ENCODE peak calls at places on chromosomes 13 and 19, in nine cellular contexts. One of them, this sample, is unnamed.
A peak's percentile ranks its signal among the peaks of the same experiment; 100 is the strongest.

GRCh38 chr19:17184381-17184841 is 30.7 kb upstream of the USE1 start:
- DNase-seq in MCF 10A: no peak
- DNase-seq in endothelial cell: no peak
- DNase-seq in NCI-H460: no peak
- DNase-seq in left ventricle myocardium inferior: no peak
- DNase-seq in HEK293T: no peak
- DNase-seq in dorsolateral prefrontal cortex: no peak
- DNase-seq in naive thymus-derived CD4-positive, alpha-beta T cell: no peak
- DNase-seq in progenitor cell of endocrine pancreas: no peak
- DNase-seq in this sample: no peak

GRCh38 chr19:13953021-13953531 is 767 bp downstream of the DCAF15 start:
- DNase-seq in naive thymus-derived CD4-positive, alpha-beta T cell: no peak
- DNase-seq in NCI-H460: no peak
- DNase-seq in HEK293T: no peak
- DNase-seq in left ventricle myocardium inferior: no peak
- DNase-seq in dorsolateral prefrontal cortex: no peak
- DNase-seq in MCF 10A: peak; percentile 71
- DNase-seq in endothelial cell: no peak
- DNase-seq in progenitor cell of endocrine pancreas: no peak
- DNase-seq in this sample: peak; percentile 58

GRCh38 chr19:58538257-58539168 is 5.4 kb upstream of the TRIM28 start:
- DNase-seq in progenitor cell of endocrine pancreas: peak; percentile 73
- DNase-seq in MCF 10A: no peak
- DNase-seq in endothelial cell: peak; percentile 78
- DNase-seq in naive thymus-derived CD4-positive, alpha-beta T cell: no peak
- DNase-seq in left ventricle myocardium inferior: peak; percentile 33
- DNase-seq in HEK293T: no peak
- DNase-seq in dorsolateral prefrontal cortex: no peak
- DNase-seq in NCI-H460: no peak
- DNase-seq in this sample: no peak

GRCh38 chr13:96781141-96781540 is 213.1 kb downstream of the OXGR1 start:
- DNase-seq in NCI-H460: no peak
- DNase-seq in progenitor cell of endocrine pancreas: no peak
- DNase-seq in naive thymus-derived CD4-positive, alpha-beta T cell: no peak
- DNase-seq in HEK293T: no peak
- DNase-seq in MCF 10A: peak; percentile 47
- DNase-seq in left ventricle myocardium inferior: peak; percentile 17
- DNase-seq in dorsolateral prefrontal cortex: peak; percentile 28
- DNase-seq in endothelial cell: no peak
- DNase-seq in this sample: no peak

GRCh38 chr19:20999731-21000352 is 20.6 kb upstream of the ZNF430 start:
- DNase-seq in progenitor cell of endocrine pancreas: peak; percentile 78
- DNase-seq in MCF 10A: no peak
- DNase-seq in HEK293T: no peak
- DNase-seq in NCI-H460: no peak
- DNase-seq in naive thymus-derived CD4-positive, alpha-beta T cell: peak; percentile 77
- DNase-seq in left ventricle myocardium inferior: peak; percentile 85
- DNase-seq in dorsolateral prefrontal cortex: peak; percentile 77
- DNase-seq in endothelial cell: peak; percentile 81
- DNase-seq in this sample: peak; percentile 84

GRCh38 chr19:46533085-46534081 is 37.7 kb upstream of the PNMA8B start:
- DNase-seq in progenitor cell of endocrine pancreas: no peak
- DNase-seq in endothelial cell: no peak
- DNase-seq in left ventricle myocardium inferior: no peak
- DNase-seq in NCI-H460: no peak
- DNase-seq in naive thymus-derived CD4-positive, alpha-beta T cell: no peak
- DNase-seq in HEK293T: no peak
- DNase-seq in dorsolateral prefrontal cortex: no peak
- DNase-seq in MCF 10A: no peak
- DNase-seq in this sample: no peak

GRCh38 chr13:79589605-79590511 is 108.9 kb downstream of the NDFIP2 start:
- DNase-seq in endothelial cell: no peak
- DNase-seq in MCF 10A: peak; percentile 74
- DNase-seq in dorsolateral prefrontal cortex: no peak
- DNase-seq in NCI-H460: no peak
- DNase-seq in left ventricle myocardium inferior: no peak
- DNase-seq in naive thymus-derived CD4-positive, alpha-beta T cell: no peak
- DNase-seq in HEK293T: no peak
- DNase-seq in progenitor cell of endocrine pancreas: no peak
- DNase-seq in this sample: no peak

GRCh38 chr13:26601669-26602068 is 44.2 kb downstream of the WASF3 start:
- DNase-seq in left ventricle myocardium inferior: no peak
- DNase-seq in NCI-H460: no peak
- DNase-seq in progenitor cell of endocrine pancreas: no peak
- DNase-seq in MCF 10A: peak; percentile 11
- DNase-seq in dorsolateral prefrontal cortex: no peak
- DNase-seq in endothelial cell: no peak
- DNase-seq in HEK293T: no peak
- DNase-seq in naive thymus-derived CD4-positive, alpha-beta T cell: no peak
- DNase-seq in this sample: no peak

GRCh38 chr19:17302391-17303166 is 646 bp downstream of the ABHD8 start:
- DNase-seq in NCI-H460: no peak
- DNase-seq in dorsolateral prefrontal cortex: no peak
- DNase-seq in MCF 10A: no peak
- DNase-seq in HEK293T: no peak
- DNase-seq in progenitor cell of endocrine pancreas: no peak
- DNase-seq in left ventricle myocardium inferior: no peak
- DNase-seq in naive thymus-derived CD4-positive, alpha-beta T cell: no peak
- DNase-seq in endothelial cell: no peak
- DNase-seq in this sample: no peak

GRCh38 chr19:5141278-5141925 is 172.5 kb downstream of the KDM4B start:
- DNase-seq in endothelial cell: no peak
- DNase-seq in HEK293T: no peak
- DNase-seq in dorsolateral prefrontal cortex: no peak
- DNase-seq in progenitor cell of endocrine pancreas: no peak
- DNase-seq in naive thymus-derived CD4-positive, alpha-beta T cell: no peak
- DNase-seq in left ventricle myocardium inferior: no peak
- DNase-seq in NCI-H460: no peak
- DNase-seq in MCF 10A: peak; percentile 34
- DNase-seq in this sample: no peak

GRCh38 chr19:1538978-1539377 is 15.1 kb downstream of the PLK5 start:
- DNase-seq in naive thymus-derived CD4-positive, alpha-beta T cell: no peak
- DNase-seq in NCI-H460: no peak
- DNase-seq in left ventricle myocardium inferior: no peak
- DNase-seq in progenitor cell of endocrine pancreas: no peak
- DNase-seq in MCF 10A: no peak
- DNase-seq in dorsolateral prefrontal cortex: no peak
- DNase-seq in endothelial cell: no peak
- DNase-seq in HEK293T: no peak
- DNase-seq in this sample: no peak

GRCh38 chr19:54168174-54168917 is 4.6 kb downstream of the TMC4 start:
- DNase-seq in endothelial cell: peak; percentile 96
- DNase-seq in MCF 10A: peak; percentile 86
- DNase-seq in left ventricle myocardium inferior: peak; percentile 93
- DNase-seq in NCI-H460: peak; percentile 75
- DNase-seq in naive thymus-derived CD4-positive, alpha-beta T cell: peak; percentile 66
- DNase-seq in HEK293T: peak; percentile 89
- DNase-seq in dorsolateral prefrontal cortex: peak; percentile 94
- DNase-seq in progenitor cell of endocrine pancreas: peak; percentile 92
- DNase-seq in this sample: peak; percentile 62

GRCh38 chr19:10863107-10863700 is 8.1 kb upstream of the CARM1 start:
- DNase-seq in NCI-H460: no peak
- DNase-seq in naive thymus-derived CD4-positive, alpha-beta T cell: no peak
- DNase-seq in left ventricle myocardium inferior: no peak
- DNase-seq in MCF 10A: no peak
- DNase-seq in progenitor cell of endocrine pancreas: no peak
- DNase-seq in HEK293T: no peak
- DNase-seq in endothelial cell: no peak
- DNase-seq in dorsolateral prefrontal cortex: no peak
- DNase-seq in this sample: peak; percentile 77

GRCh38 chr13:113837554-113838355 is 26.1 kb downstream of the GAS6 start:
- DNase-seq in left ventricle myocardium inferior: peak; percentile 96
- DNase-seq in dorsolateral prefrontal cortex: peak; percentile 79
- DNase-seq in MCF 10A: peak; percentile 99
- DNase-seq in NCI-H460: peak; percentile 81
- DNase-seq in endothelial cell: no peak
- DNase-seq in progenitor cell of endocrine pancreas: no peak
- DNase-seq in naive thymus-derived CD4-positive, alpha-beta T cell: no peak
- DNase-seq in HEK293T: peak; percentile 16
- DNase-seq in this sample: peak; percentile 96

GRCh38 chr13:98476106-98476505 is 100.8 kb downstream of the STK24 start:
- DNase-seq in naive thymus-derived CD4-positive, alpha-beta T cell: no peak
- DNase-seq in progenitor cell of endocrine pancreas: no peak
- DNase-seq in MCF 10A: no peak
- DNase-seq in dorsolateral prefrontal cortex: no peak
- DNase-seq in NCI-H460: no peak
- DNase-seq in endothelial cell: no peak
- DNase-seq in left ventricle myocardium inferior: no peak
- DNase-seq in HEK293T: no peak
- DNase-seq in this sample: no peak

GRCh38 chr19:43412441-43412840 is 2.2 kb upstream of the TEX101 start:
- DNase-seq in HEK293T: no peak
- DNase-seq in endothelial cell: no peak
- DNase-seq in left ventricle myocardium inferior: no peak
- DNase-seq in dorsolateral prefrontal cortex: no peak
- DNase-seq in progenitor cell of endocrine pancreas: no peak
- DNase-seq in MCF 10A: no peak
- DNase-seq in naive thymus-derived CD4-positive, alpha-beta T cell: no peak
- DNase-seq in NCI-H460: no peak
- DNase-seq in this sample: no peak

GRCh38 chr19:814108-815078 is 7.4 kb downstream of the PLPPR3 start:
- DNase-seq in MCF 10A: no peak
- DNase-seq in HEK293T: no peak
- DNase-seq in left ventricle myocardium inferior: no peak
- DNase-seq in progenitor cell of endocrine pancreas: no peak
- DNase-seq in endothelial cell: no peak
- DNase-seq in naive thymus-derived CD4-positive, alpha-beta T cell: no peak
- DNase-seq in dorsolateral prefrontal cortex: no peak
- DNase-seq in NCI-H460: no peak
- DNase-seq in this sample: no peak

GRCh38 chr19:30923096-30923495 is 426.1 kb downstream of the TSHZ3 start:
- DNase-seq in NCI-H460: no peak
- DNase-seq in naive thymus-derived CD4-positive, alpha-beta T cell: no peak
- DNase-seq in left ventricle myocardium inferior: no peak
- DNase-seq in endothelial cell: no peak
- DNase-seq in HEK293T: no peak
- DNase-seq in progenitor cell of endocrine pancreas: no peak
- DNase-seq in MCF 10A: no peak
- DNase-seq in dorsolateral prefrontal cortex: no peak
- DNase-seq in this sample: no peak

GRCh38 chr13:88622362-88622973 is 951.3 kb downstream of the SLITRK5 start:
- DNase-seq in MCF 10A: peak; percentile 4
- DNase-seq in NCI-H460: no peak
- DNase-seq in naive thymus-derived CD4-positive, alpha-beta T cell: peak; percentile 5
- DNase-seq in dorsolateral prefrontal cortex: no peak
- DNase-seq in endothelial cell: no peak
- DNase-seq in left ventricle myocardium inferior: no peak
- DNase-seq in progenitor cell of endocrine pancreas: no peak
- DNase-seq in HEK293T: no peak
- DNase-seq in this sample: no peak

GRCh38 chr19:33477781-33478180 is 43.8 kb downstream of the PEPD start:
- DNase-seq in progenitor cell of endocrine pancreas: no peak
- DNase-seq in MCF 10A: no peak
- DNase-seq in naive thymus-derived CD4-positive, alpha-beta T cell: no peak
- DNase-seq in NCI-H460: no peak
- DNase-seq in dorsolateral prefrontal cortex: no peak
- DNase-seq in left ventricle myocardium inferior: no peak
- DNase-seq in endothelial cell: no peak
- DNase-seq in HEK293T: no peak
- DNase-seq in this sample: no peak

GRCh38 chr13:91397595-91397994 is 826 bp upstream of the GPC5 start:
- DNase-seq in dorsolateral prefrontal cortex: no peak
- DNase-seq in naive thymus-derived CD4-positive, alpha-beta T cell: no peak
- DNase-seq in endothelial cell: no peak
- DNase-seq in HEK293T: no peak
- DNase-seq in MCF 10A: no peak
- DNase-seq in NCI-H460: no peak
- DNase-seq in progenitor cell of endocrine pancreas: no peak
- DNase-seq in left ventricle myocardium inferior: no peak
- DNase-seq in this sample: no peak

GRCh38 chr13:35367586-35367985 is 108.9 kb downstream of the MAB21L1 start:
- DNase-seq in NCI-H460: no peak
- DNase-seq in progenitor cell of endocrine pancreas: no peak
- DNase-seq in endothelial cell: no peak
- DNase-seq in dorsolateral prefrontal cortex: no peak
- DNase-seq in naive thymus-derived CD4-positive, alpha-beta T cell: no peak
- DNase-seq in left ventricle myocardium inferior: no peak
- DNase-seq in HEK293T: no peak
- DNase-seq in MCF 10A: no peak
- DNase-seq in this sample: no peak

GRCh38 chr19:6060600-6061391 is 49.5 kb downstream of the RFX2 start:
- DNase-seq in progenitor cell of endocrine pancreas: no peak
- DNase-seq in HEK293T: no peak
- DNase-seq in endothelial cell: no peak
- DNase-seq in NCI-H460: no peak
- DNase-seq in naive thymus-derived CD4-positive, alpha-beta T cell: no peak
- DNase-seq in MCF 10A: peak; percentile 74
- DNase-seq in dorsolateral prefrontal cortex: no peak
- DNase-seq in left ventricle myocardium inferior: no peak
- DNase-seq in this sample: no peak

GRCh38 chr19:21117041-21117907 is 24.6 kb upstream of the ZNF431 start:
- DNase-seq in NCI-H460: no peak
- DNase-seq in dorsolateral prefrontal cortex: no peak
- DNase-seq in HEK293T: no peak
- DNase-seq in left ventricle myocardium inferior: no peak
- DNase-seq in MCF 10A: no peak
- DNase-seq in endothelial cell: no peak
- DNase-seq in naive thymus-derived CD4-positive, alpha-beta T cell: no peak
- DNase-seq in progenitor cell of endocrine pancreas: no peak
- DNase-seq in this sample: no peak

GRCh38 chr19:47493378-47494210 is 9.6 kb upstream of the KPTN start:
- DNase-seq in left ventricle myocardium inferior: peak; percentile 59
- DNase-seq in HEK293T: no peak
- DNase-seq in naive thymus-derived CD4-positive, alpha-beta T cell: no peak
- DNase-seq in endothelial cell: no peak
- DNase-seq in NCI-H460: no peak
- DNase-seq in dorsolateral prefrontal cortex: no peak
- DNase-seq in MCF 10A: no peak
- DNase-seq in progenitor cell of endocrine pancreas: no peak
- DNase-seq in this sample: no peak

GRCh38 chr19:40542197-40542859 is 34.3 kb upstream of the SHKBP1 start:
- DNase-seq in progenitor cell of endocrine pancreas: no peak
- DNase-seq in naive thymus-derived CD4-positive, alpha-beta T cell: no peak
- DNase-seq in left ventricle myocardium inferior: peak; percentile 86
- DNase-seq in NCI-H460: no peak
- DNase-seq in HEK293T: no peak
- DNase-seq in MCF 10A: no peak
- DNase-seq in dorsolateral prefrontal cortex: no peak
- DNase-seq in endothelial cell: no peak
- DNase-seq in this sample: no peak

This sample was measured in stromal cell of bone marrow.